ENCODE peak calls at places on chromosomes 11 and 22, in eight cellular contexts. L, U, V, T, P, X, N and W are unnamed samples.

GRCh38 chr11:11569936-11570491 is 51.8 kb downstream of the GALNT18 start:
- DNase-seq in L (no peak), U (no peak), V (no peak), T (no peak), P (no peak), X (no peak), N (no peak), W (no peak)

GRCh38 chr22:39444247-39444800 is 12.5 kb upstream of the MGAT3 start:
- DNase-seq in L (no peak), U (no peak), V (no peak), T (no peak), P (no peak), X (no peak), N (no peak), W (no peak)

GRCh38 chr11:269146-269890 is 8.9 kb upstream of the NLRP6 start:
- DNase-seq in L (no peak), U (peak), V (peak), T (no peak), P (no peak), X (no peak), N (no peak), W (no peak)

GRCh38 chr11:120056301-120057027 is 81.4 kb downstream of the TRIM29 start:
- DNase-seq in L (no peak), U (no peak), V (no peak), T (no peak), P (no peak), X (no peak), N (no peak), W (no peak)

GRCh38 chr11:118610773-118611432 is 3.5 kb downstream of the PHLDB1 start:
- DNase-seq in L (peak), U (peak), V (peak), T (peak), P (peak), X (peak), N (no peak), W (no peak)

GRCh38 chr11:14773755-14774154 is 118.3 kb downstream of the CYP2R1 start:
- DNase-seq in L (peak), U (no peak), V (peak), T (no peak), P (peak), X (no peak), N (no peak), W (no peak)

GRCh38 chr22:23591203-23591791 is 11.2 kb upstream of the IGLL1 start:
- DNase-seq in L (peak), U (peak), V (peak), T (peak), P (peak), X (no peak), N (peak), W (peak)

GRCh38 chr11:79708319-79708928 is 267.6 kb upstream of the TENM4 start:
- DNase-seq in L (peak), U (peak), V (no peak), T (peak), P (peak), X (no peak), N (peak), W (peak)

GRCh38 chr22:46425011-46425410 is 89.5 kb downstream of the TRMU start:
- DNase-seq in L (no peak), U (no peak), V (no peak), T (no peak), P (no peak), X (no peak), N (no peak), W (peak)

GRCh38 chr11:34223021-34223813 is 117.8 kb downstream of the NAT10 start:
- DNase-seq in L (no peak), U (peak), V (no peak), T (no peak), P (peak), X (no peak), N (no peak), W (peak)

GRCh38 chr11:116694017-116694725 is 78.6 kb downstream of the BUD13 start:
- DNase-seq in L (no peak), U (no peak), V (no peak), T (no peak), P (no peak), X (no peak), N (no peak), W (no peak)

GRCh38 chr11:113484223-113484622 is 9.0 kb upstream of the DRD2 start:
- DNase-seq in L (no peak), U (no peak), V (no peak), T (no peak), P (no peak), X (no peak), N (no peak), W (no peak)

GRCh38 chr11:46120361-46120710 is 918 bp downstream of the PHF21A start:
- DNase-seq in L (no peak), U (no peak), V (peak), T (no peak), P (no peak), X (no peak), N (no peak), W (no peak)

GRCh38 chr11:10674440-10674855 is 19.1 kb downstream of the IRAG1 start:
- DNase-seq in L (no peak), U (no peak), V (peak), T (no peak), P (no peak), X (no peak), N (no peak), W (no peak)

GRCh38 chr11:7421136-7421535 is 64.2 kb upstream of the OLFML1 start:
- DNase-seq in L (no peak), U (no peak), V (no peak), T (no peak), P (no peak), X (no peak), N (no peak), W (no peak)

GRCh38 chr11:123454796-123455195 is 24.7 kb downstream of the GRAMD1B start:
- DNase-seq in L (no peak), U (no peak), V (no peak), T (no peak), P (no peak), X (no peak), N (no peak), W (no peak)

GRCh38 chr22:45722006-45722405 is 50.4 kb downstream of the ATXN10 start:
- DNase-seq in L (no peak), U (no peak), V (no peak), T (no peak), P (no peak), X (no peak), N (no peak), W (no peak)

GRCh38 chr11:122796128-122796717 is 42.1 kb upstream of the CRTAM start:
- DNase-seq in L (peak), U (no peak), V (peak), T (no peak), P (peak), X (peak), N (peak), W (no peak)